ENCODE peak calls at places on chromosomes 5 and 9, in five cellular contexts. One of them, this sample, is unnamed.

GRCh38 chr5:33195431-33196128 is 245.2 kb upstream of the TARS1 start:
- DNase-seq in naive thymus-derived CD8-positive, alpha-beta T cell: no peak
- DNase-seq in stimulated activated CD8-positive, alpha-beta memory T cell treated with anti-CD3 and anti-CD28 coated beads, Interleukin-4, amount 100 ng/mL, for 4 hours: no peak
- DNase-seq in tibial nerve: no peak
- DNase-seq in HepG2: no peak
- DNase-seq in this sample: no peak

GRCh38 chr5:61969347-61969746 is 336.7 kb upstream of the KIF2A start:
- DNase-seq in tibial nerve: no peak
- DNase-seq in HepG2: no peak
- DNase-seq in naive thymus-derived CD8-positive, alpha-beta T cell: no peak
- DNase-seq in stimulated activated CD8-positive, alpha-beta memory T cell treated with anti-CD3 and anti-CD28 coated beads, Interleukin-4, amount 100 ng/mL, for 4 hours: no peak
- DNase-seq in this sample: no peak

GRCh38 chr5:2013301-2014057 is 130.8 kb upstream of the IRX4 start:
- DNase-seq in tibial nerve: no peak
- DNase-seq in HepG2: no peak
- DNase-seq in naive thymus-derived CD8-positive, alpha-beta T cell: no peak
- DNase-seq in stimulated activated CD8-positive, alpha-beta memory T cell treated with anti-CD3 and anti-CD28 coated beads, Interleukin-4, amount 100 ng/mL, for 4 hours: no peak
- DNase-seq in this sample: no peak

GRCh38 chr9:124415852-124416484 is 726 bp upstream of the PSMB7 start:
- DNase-seq in tibial nerve: no peak
- DNase-seq in HepG2: no peak
- DNase-seq in naive thymus-derived CD8-positive, alpha-beta T cell: no peak
- DNase-seq in stimulated activated CD8-positive, alpha-beta memory T cell treated with anti-CD3 and anti-CD28 coated beads, Interleukin-4, amount 100 ng/mL, for 4 hours: no peak
- DNase-seq in this sample: no peak

GRCh38 chr5:160165137-160166068 is 46.2 kb upstream of the PWWP2A start:
- DNase-seq in naive thymus-derived CD8-positive, alpha-beta T cell: no peak
- DNase-seq in HepG2: peak
- DNase-seq in stimulated activated CD8-positive, alpha-beta memory T cell treated with anti-CD3 and anti-CD28 coated beads, Interleukin-4, amount 100 ng/mL, for 4 hours: no peak
- DNase-seq in tibial nerve: peak
- DNase-seq in this sample: peak

GRCh38 chr5:152884006-152884405 is 478.9 kb upstream of the NMUR2 start:
- DNase-seq in tibial nerve: no peak
- DNase-seq in HepG2: no peak
- DNase-seq in naive thymus-derived CD8-positive, alpha-beta T cell: no peak
- DNase-seq in stimulated activated CD8-positive, alpha-beta memory T cell treated with anti-CD3 and anti-CD28 coated beads, Interleukin-4, amount 100 ng/mL, for 4 hours: no peak
- DNase-seq in this sample: no peak

GRCh38 chr9:133583586-133583985 is 25.6 kb downstream of the FAM163B start:
- DNase-seq in naive thymus-derived CD8-positive, alpha-beta T cell: no peak
- DNase-seq in stimulated activated CD8-positive, alpha-beta memory T cell treated with anti-CD3 and anti-CD28 coated beads, Interleukin-4, amount 100 ng/mL, for 4 hours: no peak
- DNase-seq in HepG2: no peak
- DNase-seq in tibial nerve: no peak
- DNase-seq in this sample: no peak

GRCh38 chr9:9117866-9118265 is 1318.3 kb upstream of the DMAC1 start:
- DNase-seq in naive thymus-derived CD8-positive, alpha-beta T cell: no peak
- DNase-seq in HepG2: no peak
- DNase-seq in tibial nerve: no peak
- DNase-seq in stimulated activated CD8-positive, alpha-beta memory T cell treated with anti-CD3 and anti-CD28 coated beads, Interleukin-4, amount 100 ng/mL, for 4 hours: no peak
- DNase-seq in this sample: peak

GRCh38 chr9:15295761-15296405 is 11.1 kb downstream of the TTC39B start:
- DNase-seq in naive thymus-derived CD8-positive, alpha-beta T cell: no peak
- DNase-seq in HepG2: peak
- DNase-seq in tibial nerve: no peak
- DNase-seq in stimulated activated CD8-positive, alpha-beta memory T cell treated with anti-CD3 and anti-CD28 coated beads, Interleukin-4, amount 100 ng/mL, for 4 hours: no peak
- DNase-seq in this sample: no peak

GRCh38 chr9:136725612-136726011 is 13.2 kb downstream of the DIPK1B start:
- DNase-seq in stimulated activated CD8-positive, alpha-beta memory T cell treated with anti-CD3 and anti-CD28 coated beads, Interleukin-4, amount 100 ng/mL, for 4 hours: no peak
- DNase-seq in tibial nerve: no peak
- DNase-seq in HepG2: no peak
- DNase-seq in naive thymus-derived CD8-positive, alpha-beta T cell: no peak
- DNase-seq in this sample: no peak

GRCh38 chr5:76689321-76690026 is 26.5 kb upstream of the F2R start:
- DNase-seq in HepG2: no peak
- DNase-seq in stimulated activated CD8-positive, alpha-beta memory T cell treated with anti-CD3 and anti-CD28 coated beads, Interleukin-4, amount 100 ng/mL, for 4 hours: no peak
- DNase-seq in naive thymus-derived CD8-positive, alpha-beta T cell: no peak
- DNase-seq in tibial nerve: no peak
- DNase-seq in this sample: no peak

GRCh38 chr5:168790037-168790635 is 211.0 kb upstream of the PANK3 start:
- DNase-seq in tibial nerve: no peak
- DNase-seq in stimulated activated CD8-positive, alpha-beta memory T cell treated with anti-CD3 and anti-CD28 coated beads, Interleukin-4, amount 100 ng/mL, for 4 hours: no peak
- DNase-seq in HepG2: no peak
- DNase-seq in naive thymus-derived CD8-positive, alpha-beta T cell: no peak
- DNase-seq in this sample: no peak

GRCh38 chr9:132572921-132573320 is 9.5 kb upstream of the BARHL1 start:
- DNase-seq in naive thymus-derived CD8-positive, alpha-beta T cell: no peak
- DNase-seq in HepG2: no peak
- DNase-seq in tibial nerve: no peak
- DNase-seq in stimulated activated CD8-positive, alpha-beta memory T cell treated with anti-CD3 and anti-CD28 coated beads, Interleukin-4, amount 100 ng/mL, for 4 hours: no peak
- DNase-seq in this sample: no peak

GRCh38 chr5:111973946-111974345 is 217.0 kb upstream of the NREP start:
- DNase-seq in tibial nerve: no peak
- DNase-seq in naive thymus-derived CD8-positive, alpha-beta T cell: no peak
- DNase-seq in HepG2: no peak
- DNase-seq in stimulated activated CD8-positive, alpha-beta memory T cell treated with anti-CD3 and anti-CD28 coated beads, Interleukin-4, amount 100 ng/mL, for 4 hours: no peak
- DNase-seq in this sample: no peak

GRCh38 chr5:175393922-175394321 is 50.1 kb downstream of the DRD1 start:
- DNase-seq in HepG2: no peak
- DNase-seq in tibial nerve: no peak
- DNase-seq in naive thymus-derived CD8-positive, alpha-beta T cell: no peak
- DNase-seq in stimulated activated CD8-positive, alpha-beta memory T cell treated with anti-CD3 and anti-CD28 coated beads, Interleukin-4, amount 100 ng/mL, for 4 hours: no peak
- DNase-seq in this sample: no peak

GRCh38 chr9:97506787-97507186 is 5.3 kb downstream of the TMOD1 start:
- DNase-seq in stimulated activated CD8-positive, alpha-beta memory T cell treated with anti-CD3 and anti-CD28 coated beads, Interleukin-4, amount 100 ng/mL, for 4 hours: no peak
- DNase-seq in HepG2: no peak
- DNase-seq in naive thymus-derived CD8-positive, alpha-beta T cell: no peak
- DNase-seq in tibial nerve: no peak
- DNase-seq in this sample: no peak

GRCh38 chr9:99368341-99369326 is 146.6 kb downstream of the SEC61B start:
- DNase-seq in HepG2: no peak
- DNase-seq in stimulated activated CD8-positive, alpha-beta memory T cell treated with anti-CD3 and anti-CD28 coated beads, Interleukin-4, amount 100 ng/mL, for 4 hours: no peak
- DNase-seq in naive thymus-derived CD8-positive, alpha-beta T cell: no peak
- DNase-seq in tibial nerve: no peak
- DNase-seq in this sample: no peak

GRCh38 chr9:98403715-98404114 is 148.3 kb upstream of the TBC1D2 start:
- DNase-seq in naive thymus-derived CD8-positive, alpha-beta T cell: no peak
- DNase-seq in stimulated activated CD8-positive, alpha-beta memory T cell treated with anti-CD3 and anti-CD28 coated beads, Interleukin-4, amount 100 ng/mL, for 4 hours: no peak
- DNase-seq in HepG2: no peak
- DNase-seq in tibial nerve: no peak
- DNase-seq in this sample: no peak

GRCh38 chr5:133384903-133385302 is 227.4 kb downstream of the FSTL4 start:
- DNase-seq in stimulated activated CD8-positive, alpha-beta memory T cell treated with anti-CD3 and anti-CD28 coated beads, Interleukin-4, amount 100 ng/mL, for 4 hours: no peak
- DNase-seq in tibial nerve: no peak
- DNase-seq in naive thymus-derived CD8-positive, alpha-beta T cell: no peak
- DNase-seq in HepG2: no peak
- DNase-seq in this sample: no peak

GRCh38 chr5:56233230-56233629 is at the start of gene ANKRD55:
- DNase-seq in HepG2: no peak
- DNase-seq in naive thymus-derived CD8-positive, alpha-beta T cell: no peak
- DNase-seq in tibial nerve: no peak
- DNase-seq in stimulated activated CD8-positive, alpha-beta memory T cell treated with anti-CD3 and anti-CD28 coated beads, Interleukin-4, amount 100 ng/mL, for 4 hours: no peak
- DNase-seq in this sample: peak

GRCh38 chr5:76303917-76304316 is 99.2 kb upstream of the IQGAP2 start:
- DNase-seq in tibial nerve: no peak
- DNase-seq in stimulated activated CD8-positive, alpha-beta memory T cell treated with anti-CD3 and anti-CD28 coated beads, Interleukin-4, amount 100 ng/mL, for 4 hours: peak
- DNase-seq in HepG2: no peak
- DNase-seq in naive thymus-derived CD8-positive, alpha-beta T cell: no peak
- DNase-seq in this sample: no peak

GRCh38 chr5:80406980-80407734 is 707 bp upstream of the ZFYVE16 start:
- DNase-seq in stimulated activated CD8-positive, alpha-beta memory T cell treated with anti-CD3 and anti-CD28 coated beads, Interleukin-4, amount 100 ng/mL, for 4 hours: no peak
- DNase-seq in HepG2: peak
- DNase-seq in naive thymus-derived CD8-positive, alpha-beta T cell: no peak
- DNase-seq in tibial nerve: no peak
- DNase-seq in this sample: peak

GRCh38 chr9:114225534-114226288 is 70.4 kb downstream of the COL27A1 start:
- DNase-seq in naive thymus-derived CD8-positive, alpha-beta T cell: no peak
- DNase-seq in stimulated activated CD8-positive, alpha-beta memory T cell treated with anti-CD3 and anti-CD28 coated beads, Interleukin-4, amount 100 ng/mL, for 4 hours: no peak
- DNase-seq in HepG2: no peak
- DNase-seq in tibial nerve: no peak
- DNase-seq in this sample: no peak

GRCh38 chr5:66959668-66960067 is 236.9 kb downstream of the CD180 start:
- DNase-seq in tibial nerve: no peak
- DNase-seq in HepG2: peak
- DNase-seq in stimulated activated CD8-positive, alpha-beta memory T cell treated with anti-CD3 and anti-CD28 coated beads, Interleukin-4, amount 100 ng/mL, for 4 hours: no peak
- DNase-seq in naive thymus-derived CD8-positive, alpha-beta T cell: no peak
- DNase-seq in this sample: peak

This sample was measured in NCI-H2171 treated with DMSO at 0.1 percent for 48 hours.